ENCODE peak calls at places on chromosomes 13 and 19, in eight cellular contexts. F is NCI-H2081 treated with DMSO at 0.1 percent for 48 hours; D is mucosa of descending colon; A is stimulated activated CD8-positive, alpha-beta memory T cell treated with anti-CD3 and anti-CD28 coated beads, Interleukin-15, amount 100 ng/mL, for 24 hours; H is NCI-H1105 treated with DMSO at 0.1 percent for 48 hours; W is substantia nigra; Q is EH; Z is skeletal muscle cell. E is an unnamed sample.

GRCh38 chr19:1153891-1154730 is 20.0 kb downstream of the SBNO2 start:
- DNase-seq in F (no peak), D (no peak), A (no peak), H (no peak), W (no peak), Q (no peak), Z (no peak), E (no peak)

GRCh38 chr19:23070353-23070781 is 46.5 kb upstream of the ZNF730 start:
- DNase-seq in F (no peak), D (peak), A (no peak), H (no peak), W (no peak), Q (peak), Z (no peak), E (peak)

GRCh38 chr19:57056972-57057371 is 62.8 kb upstream of the USP29 start:
- DNase-seq in F (no peak), D (peak), A (no peak), H (no peak), W (no peak), Q (no peak), Z (peak), E (no peak)

GRCh38 chr19:4094761-4095487 is 28.2 kb upstream of the ZBTB7A start:
- DNase-seq in F (no peak), D (peak), A (no peak), H (no peak), W (no peak), Q (no peak), Z (no peak), E (no peak)

GRCh38 chr19:39352549-39353285 is 10.5 kb downstream of the SAMD4B start:
- DNase-seq in F (no peak), D (no peak), A (no peak), H (no peak), W (no peak), Q (no peak), Z (no peak), E (no peak)

GRCh38 chr13:99385940-99386339 is 78.7 kb upstream of the GPR183 start:
- DNase-seq in F (no peak), D (no peak), A (no peak), H (no peak), W (no peak), Q (no peak), Z (no peak), E (no peak)

GRCh38 chr13:111572956-111573355 is 252.5 kb downstream of the TEX29 start:
- DNase-seq in F (peak), D (peak), A (no peak), H (peak), W (no peak), Q (no peak), Z (no peak), E (peak)

GRCh38 chr19:6214881-6215541 is 64.8 kb downstream of the MLLT1 start:
- DNase-seq in F (no peak), D (no peak), A (no peak), H (no peak), W (no peak), Q (no peak), Z (no peak), E (no peak)

GRCh38 chr13:95463516-95463915 is 89.0 kb upstream of the CLDN10 start:
- DNase-seq in F (no peak), D (no peak), A (no peak), H (no peak), W (no peak), Q (no peak), Z (no peak), E (no peak)

GRCh38 chr19:57887195-57887941 is 1.5 kb downstream of the ZNF814 start:
- DNase-seq in F (no peak), D (no peak), A (no peak), H (peak), W (no peak), Q (no peak), Z (no peak), E (no peak)

GRCh38 chr19:13872695-13873389 is 4.1 kb upstream of the NANOS3 start:
- DNase-seq in F (no peak), D (peak), A (no peak), H (peak), W (no peak), Q (no peak), Z (no peak), E (no peak)

GRCh38 chr19:35157431-35157830 is 2.9 kb downstream of the FXYD5 start:
- DNase-seq in F (no peak), D (no peak), A (no peak), H (no peak), W (no peak), Q (no peak), Z (no peak), E (no peak)

GRCh38 chr13:96299235-96299634 is 209.3 kb downstream of the HS6ST3 start:
- DNase-seq in F (no peak), D (no peak), A (no peak), H (no peak), W (no peak), Q (no peak), Z (no peak), E (no peak)

E was measured in NCI-H2171.